ENCODE peak calls at places on chromosome 9, in seven cellular contexts. F is NAMALWA; M is activated CD4-positive, alpha-beta T cell treated with anti-CD3 and anti-CD28 coated beads, Interleukin-2, amount 10 ng/mL, durations not matched to agents 7 days and 5 days; O is Jurkat, Clone E6-1; A is AML-193; S is HT-29; H is NCI-H1417. X is an unnamed sample.

GRCh38 chr9:21465138-21465537 is 17.0 kb downstream of the IFNE start:
- DNase-seq in F (no peak), M (no peak), O (no peak), A (no peak), S (no peak), H (no peak), X (no peak)

GRCh38 chr9:88824711-88825110 is 166.6 kb upstream of the S1PR3 start:
- DNase-seq in F (no peak), M (no peak), O (no peak), A (peak; percentile 48), S (no peak), H (no peak), X (no peak)

GRCh38 chr9:7965091-7965490 is 165.5 kb upstream of the DMAC1 start:
- DNase-seq in F (no peak), M (no peak), O (no peak), A (no peak), S (no peak), H (no peak), X (no peak)

GRCh38 chr9:123697686-123698085 is 232.2 kb downstream of the DENND1A start:
- DNase-seq in F (no peak), M (no peak), O (no peak), A (no peak), S (no peak), H (no peak), X (no peak)

GRCh38 chr9:22469928-22470544 is 23.4 kb downstream of the DMRTA1 start:
- DNase-seq in F (peak; percentile 78), M (peak; percentile 13), O (no peak), A (peak; percentile 40), S (peak; percentile 81), H (peak; percentile 41), X (no peak)

GRCh38 chr9:70987986-70988385 is 133.4 kb downstream of the TRPM3 start:
- DNase-seq in F (no peak), M (no peak), O (no peak), A (no peak), S (no peak), H (no peak), X (no peak)

GRCh38 chr9:6827370-6827949 is 69.7 kb downstream of the KDM4C start:
- DNase-seq in F (peak; percentile 79), M (peak; percentile 59), O (peak; percentile 53), A (peak; percentile 14), S (peak; percentile 66), H (peak; percentile 79), X (peak; percentile 64)

GRCh38 chr9:114995681-114996221 is 65.4 kb upstream of the TNFSF8 start:
- DNase-seq in F (no peak), M (no peak), O (no peak), A (peak; percentile 96), S (no peak), H (peak; percentile 21), X (no peak)

GRCh38 chr9:107638922-107639321 is 149.4 kb upstream of the KLF4 start:
- DNase-seq in F (no peak), M (no peak), O (no peak), A (no peak), S (no peak), H (peak; percentile 91), X (no peak)

GRCh38 chr9:109329274-109330258 is 8.7 kb upstream of the EPB41L4B start:
- DNase-seq in F (no peak), M (no peak), O (no peak), A (no peak), S (peak; percentile 62), H (peak; percentile 75), X (no peak)

GRCh38 chr9:98101416-98101815 is 17.6 kb downstream of the TRIM14 start:
- DNase-seq in F (no peak), M (no peak), O (no peak), A (no peak), S (no peak), H (no peak), X (no peak)

GRCh38 chr9:131707677-131708612 is 31.9 kb downstream of the RAPGEF1 start:
- DNase-seq in F (peak; percentile 46), M (no peak), O (no peak), A (peak; percentile 83), S (no peak), H (peak; percentile 9), X (no peak)

GRCh38 chr9:1837453-1838084 is 177.6 kb upstream of the SMARCA2 start:
- DNase-seq in F (peak; percentile 55), M (no peak), O (peak; percentile 4), A (peak; percentile 4), S (peak; percentile 18), H (peak; percentile 46), X (no peak)

GRCh38 chr9:108536836-108537601 is 318.8 kb downstream of the ACTL7B start:
- DNase-seq in F (no peak), M (no peak), O (no peak), A (no peak), S (no peak), H (no peak), X (no peak)